ENCODE peak calls at places on chromosomes 12 and 14, in six cellular contexts. W is RWPE2, C is HFF-Myc, K is esophagus squamous epithelium, Z is Panc1, U is psoas muscle. A is an unnamed sample.

GRCh38 chr12:53211476-53212381 is 4.7 kb upstream of the ITGB7 start:
- DNase-seq in W (no peak), K (no peak), Z (no peak), U (no peak), C (no peak), A (no peak)

GRCh38 chr12:9132008-9132535 is 16.4 kb upstream of the A2M start:
- DNase-seq in W (no peak), Z (no peak), U (no peak), C (no peak), K (no peak), A (peak)

GRCh38 chr14:104724981-104725771 is 1.1 kb downstream of the ADSS1 start:
- DNase-seq in W (no peak), C (no peak), U (peak), Z (no peak), K (no peak), A (peak)

GRCh38 chr12:65881348-65881961 is 57.2 kb downstream of the HMGA2 start:
- DNase-seq in K (no peak), Z (no peak), U (peak), W (no peak), C (no peak), A (peak)

GRCh38 chr12:107990325-107990724 is 138.8 kb upstream of the WSCD2 start:
- DNase-seq in W (no peak), Z (no peak), C (no peak), U (peak), K (no peak), A (no peak)

GRCh38 chr12:47775100-47775911 is 2.3 kb downstream of the SLC48A1 start:
- DNase-seq in K (no peak), W (no peak), C (no peak), U (peak), Z (no peak), A (peak)

GRCh38 chr14:50984061-50984710 is 39.9 kb upstream of the PYGL start:
- DNase-seq in C (no peak), Z (no peak), W (no peak), U (no peak), K (no peak), A (no peak)

GRCh38 chr14:92475451-92476187 is 38.0 kb upstream of the RIN3 start:
- DNase-seq in C (no peak), W (no peak), Z (no peak), U (peak), K (no peak), A (peak)

GRCh38 chr12:105899589-105899988 is 239.2 kb downstream of the NUAK1 start:
- DNase-seq in Z (no peak), C (no peak), W (no peak), K (no peak), U (no peak), A (no peak)

GRCh38 chr12:46516933-46517578 is 144.5 kb upstream of the SLC38A2 start:
- DNase-seq in W (no peak), C (no peak), K (no peak), U (no peak), Z (no peak), A (no peak)

GRCh38 chr12:6272300-6273208 is 37.9 kb upstream of the PLEKHG6 start:
- DNase-seq in W (peak), U (no peak), Z (no peak), K (no peak), C (no peak), A (no peak)

GRCh38 chr14:54120260-54120659 is 163.6 kb upstream of the BMP4 start:
- DNase-seq in U (no peak), W (no peak), Z (no peak), K (no peak), C (no peak), A (no peak)

DNA sequence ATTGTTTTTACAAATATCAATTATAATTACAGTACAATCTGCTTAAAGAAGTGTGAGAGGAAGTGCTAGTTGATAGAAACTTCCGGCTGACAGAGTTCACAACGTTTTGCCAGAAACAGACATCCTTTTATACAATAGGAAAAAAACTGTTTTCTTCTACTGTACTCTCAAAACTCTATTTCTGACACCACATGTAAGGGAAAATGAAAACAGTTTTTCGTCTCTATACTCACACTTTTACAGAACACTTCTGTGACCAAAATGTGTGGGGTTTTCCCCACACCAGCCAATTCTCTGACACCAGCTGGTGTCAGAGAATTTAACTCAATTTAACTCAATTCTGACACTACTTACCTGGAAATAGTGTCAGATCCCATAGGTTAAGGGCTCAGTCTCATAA is 24.2 kb upstream of the HIF1A start:
- DNase-seq in W (no peak), Z (no peak), U (no peak), C (no peak), K (no peak), A (no peak)
- H3K4me3 ChIP-seq in W (no peak), Z (no peak), U (no peak), C (no peak), K (no peak), A (no peak)

DNA sequence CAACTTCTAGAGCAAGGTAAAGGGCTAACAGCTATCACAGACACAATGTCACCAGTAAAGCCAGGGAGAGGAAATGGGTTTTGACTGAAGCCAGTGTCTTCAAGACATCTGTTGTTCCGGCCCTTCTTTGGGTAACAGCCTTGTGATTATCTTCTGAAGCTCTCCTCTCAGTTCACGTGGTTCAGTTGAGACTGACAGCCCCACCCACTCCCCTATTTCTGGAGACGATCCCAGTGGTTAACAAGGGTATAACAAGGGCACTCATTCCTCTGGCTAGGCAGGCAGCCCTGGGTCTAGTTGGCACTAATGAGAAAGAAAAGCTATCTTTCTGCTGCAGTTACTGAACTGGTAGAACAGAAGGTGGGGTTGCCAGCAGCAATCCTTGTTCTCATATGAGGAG is 6.9 kb downstream of the GNPTAB start:
- DNase-seq in Z (no peak), W (no peak), C (peak), K (no peak), U (peak), A (peak)
- TF ChIP-seq CTCF in Z (no peak), W (no peak), C (no peak), K (peak), U (no peak), A (peak)

DNA sequence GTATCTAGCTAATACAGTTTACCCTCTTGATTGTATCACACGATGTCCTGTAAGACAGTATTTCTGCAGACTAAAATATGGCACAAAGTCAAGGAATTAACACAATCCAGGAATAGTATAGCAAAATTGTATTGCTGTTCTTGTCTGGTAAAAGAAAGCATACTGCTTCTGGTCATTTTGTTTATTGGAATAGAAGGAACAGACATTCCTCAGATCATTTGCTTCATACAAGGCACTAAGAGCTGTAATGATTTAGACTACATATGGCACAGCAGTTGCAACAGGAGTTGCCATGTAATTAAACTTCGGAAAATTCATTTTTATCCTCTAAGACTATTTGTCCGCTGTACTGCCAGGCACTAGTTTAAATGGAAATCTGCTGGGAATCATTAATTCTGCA is 7.6 kb upstream of the KERA start:
- DNase-seq in W (no peak), U (no peak), Z (no peak), K (no peak), C (no peak), A (no peak)
- H3K4me3 ChIP-seq in W (no peak), U (no peak), Z (no peak), K (no peak), C (no peak), A (no peak)

GRCh38 chr12:109432431-109432830 is 44.7 kb downstream of the KCTD10 start:
- DNase-seq in W (no peak), C (no peak), K (no peak), U (no peak), Z (no peak), A (no peak)

GRCh38 chr12:109434556-109434955 is 42.5 kb downstream of the KCTD10 start:
- DNase-seq in Z (no peak), U (no peak), C (no peak), K (no peak), W (no peak), A (no peak)

GRCh38 chr12:109435428-109436180 is 41.5 kb downstream of the KCTD10 start:
- DNase-seq in W (no peak), K (no peak), Z (no peak), U (no peak), C (no peak), A (no peak)

GRCh38 chr12:109432842-109433304 is 44.2 kb downstream of the KCTD10 start:
- DNase-seq in Z (peak), W (peak), C (peak), U (peak), K (peak), A (peak)

DNA sequence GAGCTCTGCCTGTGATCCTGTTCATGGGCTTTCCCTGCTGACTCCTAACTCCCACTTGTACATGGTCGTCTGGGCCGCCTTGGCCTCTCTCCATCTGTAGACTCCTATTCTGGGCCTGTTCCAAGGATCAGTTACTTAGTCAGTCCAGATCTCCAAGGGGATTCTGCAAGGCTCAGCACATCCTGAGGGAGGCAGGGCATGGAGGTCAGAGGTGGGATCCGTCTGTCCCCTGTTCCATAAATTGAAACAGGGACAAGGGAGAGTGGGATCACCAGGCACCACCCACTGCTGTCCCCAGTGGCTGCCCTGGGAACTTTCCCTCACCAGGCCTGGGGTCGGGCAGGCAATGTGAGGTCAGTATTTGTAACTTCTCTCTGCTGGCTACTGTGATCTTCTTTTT is 43.5 kb downstream of the KCTD10 start:
- DNase-seq in U (peak), W (no peak), C (no peak), K (no peak), Z (no peak), A (no peak)
- TF ChIP-seq CTCF in U (no peak), W (no peak), C (peak), K (no peak), Z (peak), A (peak)